ENCODE peak calls at places on chromosome 3, in five cellular contexts. X is tibial artery, J is psoas muscle, D is Calu3, B is cardiac muscle cell. I is an unnamed sample.

GRCh38 chr3:184235381-184236032 is 6.1 kb downstream of the VWA5B2 start:
- DNase-seq in X (no peak), D (no peak), J (no peak), B (no peak), I (no peak)

GRCh38 chr3:195613468-195614069 is 29.8 kb upstream of the APOD start:
- DNase-seq in X (no peak), D (no peak), B (no peak), J (no peak), I (no peak)

GRCh38 chr3:165130709-165131108 is 52.4 kb upstream of the SI start:
- DNase-seq in D (no peak), X (no peak), B (no peak), J (no peak), I (no peak)

GRCh38 chr3:122315619-122316018 is 9.4 kb upstream of the CSTA start:
- DNase-seq in B (no peak), X (no peak), D (no peak), J (no peak), I (no peak)

GRCh38 chr3:64399205-64399800 is 174.0 kb upstream of the PRICKLE2 start:
- DNase-seq in B (peak), X (no peak), J (no peak), D (peak), I (peak)

GRCh38 chr3:85627899-85628298 is 669.1 kb downstream of the CADM2 start:
- DNase-seq in X (no peak), J (no peak), B (no peak), D (no peak), I (no peak)

GRCh38 chr3:41299036-41299435 is 99.7 kb downstream of the CTNNB1 start:
- DNase-seq in B (no peak), X (no peak), J (no peak), D (no peak), I (no peak)

GRCh38 chr3:16252243-16252978 is 12.3 kb downstream of the DPH3 start:
- DNase-seq in J (no peak), D (no peak), X (no peak), B (no peak), I (no peak)

GRCh38 chr3:25045291-25045690 is 382.8 kb upstream of the RARB start:
- DNase-seq in B (peak), D (no peak), J (no peak), X (no peak), I (no peak)

GRCh38 chr3:24166518-24166917 is 221.4 kb downstream of the NR1D2 start:
- DNase-seq in X (no peak), B (no peak), J (no peak), D (no peak), I (no peak)

GRCh38 chr3:177468816-177469590 is 271.7 kb upstream of the TBL1XR1 start:
- DNase-seq in J (no peak), D (no peak), B (peak), X (no peak), I (no peak)

GRCh38 chr3:65963787-65964707 is 74.7 kb downstream of the MAGI1 start:
- DNase-seq in D (peak), J (no peak), B (peak), X (no peak), I (no peak)

GRCh38 chr3:147431746-147432145 is 22.6 kb downstream of the ZIC1 start:
- DNase-seq in X (no peak), B (no peak), D (no peak), J (no peak), I (no peak)

GRCh38 chr3:157220211-157220610 is 60.3 kb upstream of the CCNL1 start:
- DNase-seq in J (no peak), B (no peak), D (no peak), X (no peak), I (no peak)

GRCh38 chr3:54969652-54970051 is 41.8 kb upstream of the LRTM1 start:
- DNase-seq in X (no peak), D (no peak), J (no peak), B (no peak), I (no peak)

GRCh38 chr3:129593595-129594339 is 12.7 kb downstream of the PLXND1 start:
- DNase-seq in J (peak), D (no peak), X (no peak), B (no peak), I (peak)

GRCh38 chr3:25119682-25120081 is 308.4 kb upstream of the RARB start:
- DNase-seq in X (no peak), B (no peak), D (no peak), J (no peak), I (no peak)

GRCh38 chr3:16480861-16481569 is 32.5 kb downstream of the RFTN1 start:
- DNase-seq in D (peak), X (no peak), J (no peak), B (peak), I (no peak)

GRCh38 chr3:133930341-133930933 is 34.8 kb upstream of the RAB6B start:
- DNase-seq in J (no peak), B (peak), X (no peak), D (peak), I (no peak)

GRCh38 chr3:171801738-171802600 is 8.3 kb downstream of the PLD1 start:
- DNase-seq in J (no peak), D (no peak), X (no peak), B (peak), I (no peak)

GRCh38 chr3:2978977-2979732 is 131.0 kb downstream of the IL5RA start:
- DNase-seq in B (no peak), J (no peak), X (no peak), D (no peak), I (no peak)

GRCh38 chr3:159964166-159964973 is 24.3 kb upstream of the IL12A start:
- DNase-seq in X (no peak), J (no peak), B (peak), D (no peak), I (no peak)

GRCh38 chr3:66468016-66468735 is 32.6 kb downstream of the LRIG1 start:
- DNase-seq in D (no peak), J (no peak), B (peak), X (no peak), I (no peak)

GRCh38 chr3:101972430-101973162 is 123.3 kb downstream of the NFKBIZ start:
- DNase-seq in X (no peak), B (no peak), D (no peak), J (no peak), I (no peak)

GRCh38 chr3:143016321-143016972 is 15.1 kb downstream of the U2SURP start:
- DNase-seq in B (peak), D (no peak), J (no peak), X (no peak), I (no peak)

GRCh38 chr3:31695280-31696008 is 162.7 kb downstream of the STT3B start:
- DNase-seq in J (no peak), B (no peak), X (no peak), D (peak), I (no peak)
- TF ChIP-seq CTCF in J (no peak), B (peak), X (no peak), D (peak), I (peak)

GRCh38 chr3:103609472-103609871 is 1174.7 kb downstream of the ZPLD1 start:
- DNase-seq in X (no peak), B (no peak), J (no peak), D (no peak), I (no peak)
- TF ChIP-seq CTCF in X (no peak), B (no peak), J (no peak), D (no peak), I (no peak)

GRCh38 chr3:155425351-155425750 is 131.9 kb upstream of the STRIT1 start:
- DNase-seq in X (no peak), J (no peak), D (no peak), B (no peak), I (no peak)
- TF ChIP-seq CTCF in X (no peak), J (no peak), D (no peak), B (no peak), I (no peak)

DNA sequence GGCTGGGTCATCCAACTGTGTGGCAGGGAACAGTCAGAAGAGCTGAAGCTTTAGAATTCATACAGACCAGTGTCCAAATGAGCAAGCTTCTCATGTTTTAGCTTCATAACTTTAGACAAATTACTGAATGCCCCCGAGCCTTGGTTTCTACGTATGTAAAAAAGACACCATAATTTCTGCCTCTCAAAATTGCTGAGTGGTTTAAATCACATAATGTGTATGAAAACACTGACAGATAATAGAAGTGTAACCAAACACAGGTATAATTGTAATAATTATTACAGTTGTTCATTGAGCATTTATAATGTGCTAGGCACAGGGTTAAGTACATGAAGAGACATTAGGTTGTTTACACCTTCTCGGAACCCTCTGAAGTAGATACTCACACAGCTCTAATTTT is 207.2 kb downstream of the IGSF11 start:
- DNase-seq in X (no peak), B (no peak), J (no peak), D (no peak), I (no peak)
- TF ChIP-seq CTCF in X (no peak), B (no peak), J (no peak), D (no peak), I (no peak)

GRCh38 chr3:8986741-8987672 is 23.7 kb upstream of the RAD18 start:
- DNase-seq in D (no peak), X (no peak), B (no peak), J (no peak), I (no peak)
- TF ChIP-seq CTCF in D (no peak), X (no peak), B (no peak), J (no peak), I (no peak)

DNA sequence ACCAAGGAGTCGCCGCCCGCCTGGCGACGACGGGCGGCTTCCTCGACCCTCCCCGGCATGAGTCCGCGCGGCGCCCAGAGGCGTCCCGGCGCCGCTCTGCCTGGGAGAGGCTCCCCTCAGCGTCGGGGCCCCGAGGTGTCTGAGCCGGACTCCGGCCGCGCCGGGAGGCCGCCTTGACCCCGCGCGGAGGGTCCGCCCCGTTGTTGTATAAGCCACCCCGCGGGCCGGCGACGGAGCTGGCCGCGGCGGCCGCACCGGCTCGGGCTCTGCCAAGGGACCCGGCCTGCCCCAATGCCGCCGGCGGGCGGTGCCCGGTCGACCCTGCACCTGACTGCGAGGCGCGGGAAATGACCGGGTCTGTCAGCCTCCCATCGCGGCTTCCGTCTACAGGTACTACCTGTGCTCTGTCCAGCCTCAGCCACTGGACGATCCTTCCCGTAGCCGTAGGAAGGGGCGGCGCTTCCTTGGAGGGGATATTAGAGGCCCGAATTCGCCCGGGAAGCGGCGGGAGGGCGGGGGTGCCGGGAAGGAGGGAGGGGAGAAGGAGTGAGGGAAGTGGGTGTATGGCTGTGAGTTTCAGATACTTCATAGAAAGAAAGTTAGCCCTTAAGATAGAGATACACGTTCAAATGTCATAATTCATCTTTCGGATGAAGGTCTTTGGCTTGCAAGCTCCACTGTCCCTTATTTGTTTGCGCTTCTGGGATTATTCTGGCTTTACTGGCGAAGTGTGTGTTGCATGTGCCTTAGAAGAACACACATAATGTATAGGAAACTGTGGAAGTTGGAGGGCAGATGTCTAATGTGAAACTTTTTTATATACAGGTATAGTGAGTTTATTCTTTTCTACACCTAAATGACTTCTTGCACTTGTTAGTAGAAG is 623 bp downstream of the ABHD5 start:
- DNase-seq in D (peak), J (peak), X (peak), B (peak), I (peak)
- TF ChIP-seq CTCF in D (no peak), J (no peak), X (no peak), B (no peak), I (peak)

DNA sequence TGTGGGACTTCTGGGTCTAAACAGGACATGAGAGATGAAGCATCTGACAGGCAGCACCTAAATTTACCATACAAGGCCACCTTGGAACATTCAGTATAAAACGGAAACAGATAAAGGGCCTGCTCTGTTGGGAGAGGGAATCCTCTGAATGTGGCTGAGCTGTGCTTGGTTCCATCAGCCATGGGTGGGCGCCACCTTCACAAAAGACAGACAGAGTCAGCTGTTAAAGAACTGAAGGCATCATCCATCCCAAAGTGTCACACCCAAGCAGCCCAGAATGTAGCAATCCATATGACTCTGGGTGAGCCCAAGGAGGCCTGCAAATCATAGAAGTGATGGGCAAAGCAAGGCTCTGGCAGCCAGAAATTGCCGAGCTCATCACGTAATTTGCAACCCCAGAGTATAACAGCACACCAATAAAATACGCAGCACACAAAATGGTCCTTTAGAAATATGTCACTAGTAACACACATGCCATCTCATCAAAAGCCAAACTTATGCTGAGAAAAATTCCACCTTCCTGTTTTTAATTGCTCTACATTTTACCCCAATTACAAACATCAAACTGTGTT is 24.8 kb upstream of the RBP1 start:
- DNase-seq in J (no peak), B (peak), D (peak), X (no peak), I (no peak)
- TF ChIP-seq CTCF in J (no peak), B (peak), D (no peak), X (no peak), I (peak)

DNA sequence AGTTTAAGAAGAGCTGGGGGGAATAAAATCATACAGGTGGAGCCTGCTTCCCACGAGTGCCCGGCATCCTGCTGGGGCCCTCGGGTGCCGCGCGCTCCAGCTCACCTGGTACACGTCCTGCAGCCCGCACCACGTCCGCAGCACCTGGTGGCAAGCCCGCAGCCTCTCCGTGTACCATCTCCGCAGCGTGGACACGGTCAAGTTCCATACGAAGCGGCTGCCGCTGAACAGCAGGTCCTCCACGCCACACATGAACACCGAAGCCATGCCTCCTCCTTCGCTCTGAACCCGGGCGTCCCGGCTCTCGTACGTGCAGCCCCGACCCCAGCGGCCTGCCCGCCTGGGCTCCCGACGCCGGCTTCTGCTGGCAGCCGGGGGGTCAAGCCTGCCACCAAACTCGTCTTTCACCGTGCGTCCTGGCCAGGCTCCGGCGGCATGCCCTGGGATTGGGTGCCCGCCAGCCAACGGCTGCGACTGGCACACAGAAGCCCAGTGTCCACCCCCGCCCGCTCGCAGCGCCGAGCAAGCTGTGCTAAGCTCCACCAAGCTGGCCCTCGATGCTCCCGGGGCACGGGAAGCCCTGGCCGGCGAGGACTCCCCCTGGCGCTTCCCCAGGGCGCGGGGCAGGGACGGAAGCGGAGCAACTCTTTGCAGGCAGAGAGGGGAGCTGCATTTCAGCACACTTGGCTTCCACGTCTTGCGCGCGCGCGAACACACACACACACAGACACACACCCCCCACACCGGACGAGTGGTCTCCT is at the start of gene FRMD4B:
- DNase-seq in X (peak), J (peak), B (peak), D (peak), I (peak)
- TF ChIP-seq CTCF in X (no peak), J (no peak), B (peak), D (no peak), I (no peak)

I was measured in nephron progenitor cell.